ENCODE peak calls at places on chromosomes 16 and 17, in five cellular contexts. Q is hepatocyte, D is tibial artery, V is RWPE1, H is testis. B is an unnamed sample.

GRCh38 chr16:28572659-28573510 is 19.2 kb downstream of the SGF29 start:
- DNase-seq in Q (peak), D (no peak), V (no peak), H (peak), B (peak)

GRCh38 chr17:55289106-55289446 is 24.3 kb downstream of the HLF start:
- DNase-seq in Q (no peak), D (no peak), V (no peak), H (no peak), B (no peak)

GRCh38 chr17:40355804-40356758 is 8.5 kb downstream of the GJD3 start:
- DNase-seq in Q (no peak), D (no peak), V (no peak), H (peak), B (peak)

GRCh38 chr16:87553174-87553573 is 49.1 kb upstream of the JPH3 start:
- DNase-seq in Q (no peak), D (no peak), V (no peak), H (no peak), B (no peak)

GRCh38 chr16:82699711-82700495 is 73.1 kb downstream of the CDH13 start:
- DNase-seq in Q (no peak), D (peak), V (peak), H (no peak), B (peak)

GRCh38 chr17:64277831-64278562 is 14.9 kb upstream of the TEX2 start:
- DNase-seq in Q (no peak), D (no peak), V (no peak), H (peak), B (no peak)

GRCh38 chr17:78250891-78251772 is 19.7 kb downstream of the TMEM235 start:
- DNase-seq in Q (peak), D (peak), V (peak), H (peak), B (peak)

GRCh38 chr17:50565559-50566350 is 5.2 kb downstream of the CACNA1G start:
- DNase-seq in Q (no peak), D (no peak), V (no peak), H (no peak), B (no peak)

DNA sequence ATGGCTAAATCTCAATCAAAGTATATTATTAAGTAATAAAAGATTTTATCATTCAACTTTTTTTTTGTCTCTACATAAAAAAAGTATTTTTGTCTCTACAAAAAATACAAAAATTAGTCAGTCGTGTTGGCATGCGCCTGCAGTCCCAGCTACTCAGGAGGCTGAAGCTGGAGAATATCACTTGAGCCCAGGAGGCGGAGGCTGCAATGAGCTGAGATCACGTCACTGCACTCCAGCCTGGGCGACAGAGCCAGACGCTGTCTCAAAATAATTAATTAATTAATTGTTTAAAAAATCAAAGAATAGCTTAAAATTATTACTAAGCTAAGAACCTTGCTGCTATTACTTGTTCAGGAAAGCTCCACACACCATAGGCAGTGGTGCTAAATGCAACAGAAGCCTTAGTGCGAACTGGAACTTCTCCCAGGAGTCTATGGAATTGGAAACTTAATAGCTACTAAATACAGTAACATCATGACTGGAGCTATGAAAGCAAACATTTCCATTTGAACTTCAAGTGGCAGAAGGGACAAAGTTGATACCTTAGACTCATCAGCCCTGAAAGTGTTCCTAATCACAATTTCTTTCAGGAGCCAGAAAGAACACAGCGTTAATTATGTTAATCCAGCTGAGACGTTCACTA is 22.6 kb downstream of the ADCY9 start:
- DNase-seq in Q (no peak), D (peak), V (no peak), H (peak), B (peak)
- H3K27ac ChIP-seq in Q (peak), D (peak), V (no peak), H (peak), B (peak)

GRCh38 chr17:951388-952132 is 28.0 kb downstream of the NXN start:
- DNase-seq in Q (peak), D (no peak), V (peak), H (no peak), B (peak)
- H3K27ac ChIP-seq in Q (peak), D (peak), V (peak), H (no peak), B (no peak)

DNA sequence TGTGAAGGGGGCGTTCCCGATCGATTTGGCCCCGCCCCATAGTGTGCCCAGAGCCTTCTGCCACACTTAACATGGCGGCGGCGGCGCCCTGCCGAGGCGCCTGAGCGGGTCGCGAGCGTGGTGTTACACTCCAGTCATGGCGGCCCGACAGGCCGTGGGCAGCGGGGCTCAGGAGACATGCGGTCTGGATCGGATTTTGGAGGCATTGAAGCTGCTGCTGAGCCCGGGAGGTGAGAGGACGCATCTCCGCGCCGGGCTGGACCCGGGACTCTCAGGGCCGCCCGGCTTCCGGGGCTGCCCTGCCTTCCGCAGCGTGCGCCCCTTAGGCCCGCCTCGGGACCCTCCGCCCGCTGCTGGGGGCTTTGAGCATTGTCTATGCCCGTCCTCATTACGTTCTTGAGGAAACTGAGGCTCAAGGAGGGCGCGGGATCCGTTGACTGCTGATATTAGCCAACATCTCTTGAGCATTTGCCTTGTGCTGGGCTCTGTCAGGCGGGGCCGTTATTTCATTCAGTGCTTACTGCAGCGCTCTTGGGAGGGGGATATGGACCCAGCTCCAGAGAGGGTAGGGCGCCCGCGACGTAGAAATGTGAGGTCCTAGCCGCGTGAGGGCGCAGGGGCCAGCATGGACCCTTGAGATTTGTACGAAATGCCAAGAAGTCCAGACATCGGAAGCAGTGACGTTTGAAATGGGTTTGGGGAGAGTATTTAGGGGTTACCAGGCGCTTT is at the start of gene TANGO6:
- DNase-seq in Q (peak), D (peak), V (peak), H (peak), B (peak)
- H3K27ac ChIP-seq in Q (peak), D (peak), V (peak), H (peak), B (peak)

DNA sequence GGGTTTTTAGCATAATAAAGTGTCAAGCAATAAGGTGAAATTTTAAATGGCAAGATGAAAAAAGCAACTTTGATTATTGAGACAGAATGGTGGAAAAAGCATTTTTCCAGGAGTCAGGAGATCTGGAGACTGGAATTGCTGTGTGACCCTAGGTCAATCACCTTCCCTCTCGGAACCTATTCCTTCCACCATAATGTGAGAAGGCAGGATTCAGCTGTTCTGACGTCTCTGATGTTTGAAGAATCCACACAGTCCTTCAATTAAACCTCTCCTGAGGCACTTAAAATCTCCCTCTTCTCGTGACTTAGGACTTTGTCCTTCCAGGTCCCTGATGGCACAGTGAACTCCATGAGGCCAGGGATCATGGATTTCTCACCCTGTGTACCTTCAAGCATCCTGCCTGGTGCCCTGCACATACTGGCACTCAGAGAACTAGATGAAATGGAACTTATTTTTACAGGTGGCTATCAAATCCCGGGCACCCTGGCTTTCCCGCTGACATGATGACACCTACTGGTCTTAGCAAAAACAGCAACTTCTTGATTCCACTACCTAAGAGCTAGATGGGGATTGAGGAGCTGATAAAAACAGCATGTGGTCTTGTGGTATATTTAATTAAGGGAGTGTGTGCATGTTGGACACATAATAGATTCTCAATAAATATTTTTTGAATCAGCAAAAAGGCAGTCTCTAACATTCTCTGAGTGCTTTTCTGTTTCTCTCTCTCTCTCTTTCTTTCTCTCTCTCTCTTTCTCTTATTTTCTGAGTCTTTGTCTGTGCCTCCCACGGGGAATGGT is 2.3 kb upstream of the CCDC182 start:
- DNase-seq in Q (peak), D (no peak), V (peak), H (peak), B (no peak)
- H3K27ac ChIP-seq in Q (no peak), D (no peak), V (no peak), H (no peak), B (no peak)

GRCh38 chr17:41801374-41802062 is 10.2 kb downstream of the P3H4 start:
- DNase-seq in Q (peak), D (peak), V (peak), H (peak), B (peak)

GRCh38 chr17:41802961-41803682 is 8.6 kb downstream of the P3H4 start:
- DNase-seq in Q (peak), D (no peak), V (no peak), H (no peak), B (no peak)

GRCh38 chr17:41797377-41797776 is 10.9 kb upstream of the JUP start:
- DNase-seq in Q (peak), D (no peak), V (no peak), H (no peak), B (no peak)

GRCh38 chr17:41799366-41799765 is 12.4 kb downstream of the P3H4 start:
- DNase-seq in Q (no peak), D (no peak), V (peak), H (no peak), B (no peak)

DNA sequence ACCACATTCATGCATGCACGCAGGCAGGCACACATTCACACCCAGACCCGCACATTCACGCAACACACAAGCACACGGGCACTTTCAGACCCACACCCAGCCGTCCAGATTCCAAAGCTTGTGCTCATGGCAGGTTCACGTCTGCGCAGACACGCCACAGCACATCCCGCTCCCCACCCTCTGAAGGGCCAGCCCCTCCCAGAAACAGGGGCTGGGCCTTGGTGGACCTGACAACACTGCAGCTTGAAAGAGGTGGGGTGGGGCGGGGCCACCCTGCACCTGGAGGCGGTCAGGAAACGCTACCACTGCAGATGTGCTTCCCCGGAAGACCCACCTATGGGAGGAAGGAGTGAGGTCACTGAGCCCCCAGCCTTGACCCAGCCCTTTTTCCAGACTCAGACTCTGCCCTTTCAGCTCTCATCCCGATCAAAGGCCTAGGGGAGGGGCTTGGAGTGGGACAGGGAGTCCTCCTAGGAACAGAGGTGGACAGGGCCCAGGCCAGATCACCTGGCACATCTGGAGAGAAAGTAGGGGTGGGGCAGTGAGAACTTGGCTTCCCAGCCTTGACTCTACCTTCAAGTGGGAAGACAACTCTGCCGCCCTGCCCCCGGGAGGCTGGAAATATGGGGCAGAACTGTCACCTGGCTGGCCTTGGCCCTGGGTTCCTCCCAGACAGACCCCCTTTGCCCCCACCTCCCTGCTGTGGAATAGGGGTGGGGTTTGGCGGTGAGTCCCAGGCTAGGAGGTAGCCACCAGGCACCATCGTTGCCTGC is 11.0 kb downstream of the P3H4 start:
- DNase-seq in Q (peak), D (no peak), V (peak), H (no peak), B (no peak)
- H3K27ac ChIP-seq in Q (peak), D (no peak), V (peak), H (no peak), B (no peak)

GRCh38 chr17:16948587-16949376 is 23.1 kb downstream of the TNFRSF13B start:
- DNase-seq in Q (no peak), D (no peak), V (no peak), H (peak), B (no peak)
- H3K27ac ChIP-seq in Q (no peak), D (no peak), V (no peak), H (no peak), B (no peak)

GRCh38 chr17:7916383-7916677 is 241 bp upstream of the RNF227 start:
- DNase-seq in Q (no peak), D (no peak), V (no peak), H (no peak), B (no peak)
- H3K27ac ChIP-seq in Q (peak), D (peak), V (peak), H (peak), B (peak)

GRCh38 chr17:9226794-9227135 is 205.5 kb downstream of the NTN1 start:
- DNase-seq in Q (no peak), D (no peak), V (no peak), H (no peak), B (no peak)

GRCh38 chr17:9224485-9224884 is 203.2 kb downstream of the NTN1 start:
- DNase-seq in Q (no peak), D (no peak), V (no peak), H (no peak), B (peak)

GRCh38 chr17:9223531-9223930 is 202.2 kb downstream of the NTN1 start:
- DNase-seq in Q (no peak), D (no peak), V (no peak), H (no peak), B (peak)

GRCh38 chr17:9226130-9226793 is 205.0 kb downstream of the NTN1 start:
- DNase-seq in Q (no peak), D (no peak), V (no peak), H (no peak), B (peak)

GRCh38 chr17:9225305-9226101 is 204.2 kb downstream of the NTN1 start:
- DNase-seq in Q (no peak), D (no peak), V (no peak), H (no peak), B (no peak)
- H3K27ac ChIP-seq in Q (no peak), D (no peak), V (no peak), H (no peak), B (no peak)

DNA sequence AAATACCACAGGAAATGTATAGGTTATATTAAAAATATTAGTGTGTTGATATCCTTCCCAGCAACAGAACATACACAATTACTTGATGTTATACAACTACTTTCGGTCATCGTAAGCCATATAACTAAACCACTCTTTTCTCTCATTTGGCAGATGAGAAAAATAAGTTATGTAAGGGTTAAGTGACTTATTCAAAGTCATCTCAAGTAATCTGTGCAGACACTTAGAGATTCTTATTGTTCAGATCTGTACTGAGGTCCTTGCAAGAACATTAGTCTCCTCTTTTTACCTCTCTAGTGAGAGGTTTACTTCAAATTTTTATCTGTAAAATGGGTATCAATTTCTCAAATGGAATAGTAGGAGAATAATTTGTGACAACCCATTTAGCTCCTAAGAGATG is 15.0 kb downstream of the NACA2 start:
- DNase-seq in Q (no peak), D (no peak), V (no peak), H (no peak), B (no peak)
- H3K27ac ChIP-seq in Q (peak), D (no peak), V (no peak), H (no peak), B (no peak)